ENCODE peak calls at places on chromosome 15, in ten cellular contexts. S is heart left ventricle, O is IMR-90, Y is esophagus muscularis mucosa, L is GM12892, B is right lobe of liver, K is transverse colon, Z is HCT116, N is tibial nerve, I is A549. A is an unnamed sample.

GRCh38 chr15:75930866-75931265 is 27.2 kb downstream of the FBXO22 start:
- DNase-seq in S (no peak), O (no peak), Y (no peak), L (no peak), B (no peak), K (no peak), Z (no peak), N (no peak), I (no peak), A (no peak)

GRCh38 chr15:74653426-74654082 is 37.9 kb downstream of the CLK3 start:
- DNase-seq in S (peak; percentile 55), O (peak; percentile 59), Y (no peak), L (no peak), B (no peak), K (peak; percentile 69), Z (peak; percentile 27), N (no peak), I (no peak), A (peak; percentile 88)

GRCh38 chr15:60511351-60512157 is 32.6 kb upstream of the ICE2 start:
- DNase-seq in S (no peak), O (peak; percentile 10), Y (no peak), L (no peak), B (no peak), K (no peak), Z (no peak), N (no peak), I (no peak), A (no peak)

GRCh38 chr15:72958634-72959033 is 93.6 kb upstream of the NEO1 start:
- DNase-seq in S (no peak), O (no peak), Y (peak; percentile 26), L (no peak), B (peak; percentile 53), K (no peak), Z (no peak), N (no peak), I (no peak), A (no peak)

GRCh38 chr15:33292718-33293307 is 18.0 kb upstream of the RYR3 start:
- DNase-seq in S (peak; percentile 57), O (peak; percentile 53), Y (peak; percentile 82), L (no peak), B (peak; percentile 56), K (peak; percentile 28), Z (peak; percentile 51), N (peak; percentile 76), I (peak; percentile 59), A (peak; percentile 30)

GRCh38 chr15:28914483-28915023 is 28.8 kb downstream of the APBA2 start:
- DNase-seq in S (no peak), O (no peak), Y (no peak), L (no peak), B (no peak), K (no peak), Z (no peak), N (no peak), I (no peak), A (no peak)

GRCh38 chr15:99507732-99508571 is 57.8 kb upstream of the MEF2A start:
- DNase-seq in S (peak; percentile 59), O (no peak), Y (no peak), L (no peak), B (no peak), K (no peak), Z (no peak), N (no peak), I (no peak), A (no peak)

GRCh38 chr15:42675021-42675420 is 61.9 kb downstream of the CDAN1 start:
- DNase-seq in S (no peak), O (no peak), Y (no peak), L (no peak), B (no peak), K (no peak), Z (no peak), N (no peak), I (no peak), A (no peak)

GRCh38 chr15:75104804-75105557 is 81.6 kb downstream of the PPCDC start:
- DNase-seq in S (no peak), O (peak; percentile 83), Y (no peak), L (no peak), B (peak; percentile 51), K (peak; percentile 50), Z (peak; percentile 88), N (peak; percentile 38), I (peak; percentile 62), A (peak; percentile 45)

GRCh38 chr15:57375827-57376694 is at the start of gene CGNL1:
- DNase-seq in S (peak; percentile 57), O (no peak), Y (no peak), L (no peak), B (peak; percentile 80), K (peak; percentile 35), Z (no peak), N (no peak), I (peak; percentile 62), A (no peak)
- TF ChIP-seq POLR2A in S (no peak), O (no peak), Y (no peak), L (no peak), B (peak; percentile 78), K (no peak), Z (no peak), N (peak; percentile 20), I (peak; percentile 12), A (no peak)

GRCh38 chr15:89813381-89814111 is 1.1 kb downstream of the ANPEP start:
- DNase-seq in S (no peak), O (no peak), Y (no peak), L (no peak), B (no peak), K (no peak), Z (no peak), N (no peak), I (no peak), A (no peak)
- TF ChIP-seq POLR2A in S (no peak), O (no peak), Y (no peak), L (no peak), B (no peak), K (no peak), Z (no peak), N (no peak), I (no peak), A (no peak)

DNA sequence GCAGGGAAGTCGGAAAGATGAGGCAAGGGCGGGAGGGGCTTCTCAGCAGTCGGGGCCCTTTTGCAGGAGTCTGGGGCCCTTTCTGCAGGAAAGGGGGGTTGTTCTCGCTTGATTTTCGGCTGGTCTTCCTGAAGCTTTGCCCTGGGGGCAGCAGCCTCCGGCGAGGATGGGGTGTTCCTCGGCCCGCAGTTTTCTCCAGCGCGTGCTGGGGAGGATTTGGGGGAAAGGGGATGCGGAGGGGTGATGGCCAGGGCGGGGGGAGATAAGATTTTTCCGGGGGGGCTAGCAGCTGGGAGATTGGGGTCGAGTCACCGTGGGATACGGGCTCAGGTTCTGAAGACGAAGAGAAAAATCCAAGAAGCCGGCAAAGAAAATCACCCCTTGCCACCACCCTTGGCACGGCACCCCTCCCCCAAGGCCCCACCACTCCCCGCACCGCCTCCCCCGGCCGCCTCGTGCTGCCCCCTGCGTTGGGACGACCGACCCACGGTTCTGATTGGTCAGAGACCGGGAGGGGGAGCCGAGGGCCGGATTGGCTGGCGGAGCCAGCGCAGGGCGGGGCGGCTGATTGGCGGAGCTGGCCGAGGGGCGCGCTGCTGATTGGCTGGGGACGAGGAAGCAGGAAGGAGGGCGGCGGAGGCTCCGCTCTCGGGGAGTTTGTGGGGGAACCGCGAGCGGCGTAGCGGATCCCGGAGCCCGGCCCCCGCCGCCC is at the start of gene BAHD1:
- DNase-seq in S (peak; percentile 98), O (peak; percentile 92), Y (peak; percentile 99), L (peak; percentile 100), B (peak; percentile 98), K (peak; percentile 98), Z (peak; percentile 77), N (peak; percentile 93), I (peak; percentile 96), A (peak; percentile 99)
- TF ChIP-seq POLR2A in S (peak; percentile 49), O (no peak), Y (no peak), L (peak; percentile 51), B (no peak), K (peak; percentile 44), Z (no peak), N (no peak), I (no peak), A (no peak)

GRCh38 chr15:44565387-44566169 is 28.6 kb downstream of the EIF3J start:
- DNase-seq in S (no peak), O (no peak), Y (no peak), L (no peak), B (no peak), K (no peak), Z (no peak), N (no peak), I (no peak), A (no peak)
- TF ChIP-seq POLR2A in S (no peak), O (no peak), Y (no peak), L (no peak), B (no peak), K (no peak), Z (no peak), N (no peak), I (no peak), A (no peak)

GRCh38 chr15:63187589-63188226 is 1.7 kb upstream of the RAB8B start:
- DNase-seq in S (no peak), O (no peak), Y (no peak), L (no peak), B (no peak), K (no peak), Z (no peak), N (no peak), I (no peak), A (no peak)

GRCh38 chr15:63189955-63190691 is 717 bp downstream of the RAB8B start:
- DNase-seq in S (no peak), O (no peak), Y (no peak), L (no peak), B (no peak), K (no peak), Z (no peak), N (no peak), I (no peak), A (no peak)

GRCh38 chr15:63188247-63188936 is 1.0 kb upstream of the RAB8B start:
- DNase-seq in S (no peak), O (no peak), Y (no peak), L (no peak), B (no peak), K (no peak), Z (no peak), N (no peak), I (no peak), A (no peak)

GRCh38 chr15:63190993-63191392 is 1.6 kb downstream of the RAB8B start:
- DNase-seq in S (no peak), O (no peak), Y (no peak), L (no peak), B (no peak), K (no peak), Z (no peak), N (no peak), I (no peak), A (no peak)

GRCh38 chr15:63188937-63189871 is at the start of gene RAB8B:
- DNase-seq in S (peak; percentile 99), O (peak; percentile 94), Y (peak; percentile 100), L (peak; percentile 71), B (peak; percentile 99), K (peak; percentile 99), Z (peak; percentile 81), N (peak; percentile 99), I (peak; percentile 87), A (peak; percentile 100)
- TF ChIP-seq POLR2A in S (peak; percentile 73), O (peak; percentile 72), Y (peak; percentile 78), L (peak; percentile 87), B (peak; percentile 75), K (peak; percentile 78), Z (peak; percentile 68), N (peak; percentile 58), I (peak; percentile 71), A (peak; percentile 75)

GRCh38 chr15:39156636-39157255 is 424.1 kb upstream of the THBS1 start:
- DNase-seq in S (peak; percentile 61), O (no peak), Y (no peak), L (no peak), B (no peak), K (no peak), Z (no peak), N (peak; percentile 49), I (no peak), A (no peak)
- TF ChIP-seq POLR2A in S (no peak), O (no peak), Y (no peak), L (no peak), B (no peak), K (no peak), Z (no peak), N (no peak), I (no peak), A (no peak)

A was measured in lower leg skin.